ENCODE peak calls at places on chromosome 9, in seven cellular contexts. N is cardiac muscle cell; E is NCI-H2171 treated with DMSO at 0.1 percent for 48 hours; U is non-pigmented ciliary epithelial cell; T is IMR-90; R is CD8-positive, alpha-beta memory T cell; M is T47D. Z is an unnamed sample.

GRCh38 chr9:114359801-114360200 is 28.0 kb downstream of the AKNA start:
- DNase-seq in E (no peak), N (no peak), R (no peak), M (no peak), T (no peak), U (no peak), Z (no peak)

GRCh38 chr9:581673-582497 is 259.6 kb upstream of the DMRT1 start:
- DNase-seq in E (no peak), M (peak; percentile 22), N (peak; percentile 16), U (no peak), T (no peak), R (no peak), Z (no peak)

GRCh38 chr9:15277400-15278137 is 29.4 kb downstream of the TTC39B start:
- DNase-seq in E (peak; percentile 7), M (no peak), U (no peak), T (peak; percentile 25), R (no peak), N (no peak), Z (no peak)

GRCh38 chr9:129309041-129309430 is 131.0 kb upstream of the IER5L start:
- DNase-seq in R (no peak), N (no peak), M (no peak), U (no peak), T (no peak), E (no peak), Z (no peak)

GRCh38 chr9:135512241-135512603 is 9.0 kb upstream of the LCN1 start:
- DNase-seq in T (no peak), E (no peak), M (no peak), U (no peak), N (no peak), R (no peak), Z (no peak)

GRCh38 chr9:115117999-115118470 is at the start of gene TNC:
- DNase-seq in U (no peak), M (no peak), R (no peak), E (peak; percentile 82), T (peak; percentile 92), N (peak; percentile 65), Z (no peak)

GRCh38 chr9:91905958-91906585 is 44.0 kb downstream of the ROR2 start:
- DNase-seq in N (peak; percentile 34), M (peak; percentile 49), U (no peak), R (peak; percentile 35), T (no peak), E (no peak), Z (no peak)

GRCh38 chr9:110049699-110050450 is 158.1 kb downstream of the C9orf152 start:
- DNase-seq in M (peak; percentile 21), U (no peak), R (no peak), N (peak; percentile 44), T (no peak), E (peak; percentile 35), Z (no peak)

GRCh38 chr9:99873531-99873930 is 32.9 kb upstream of the STX17 start:
- DNase-seq in R (no peak), M (no peak), N (no peak), T (peak; percentile 85), E (no peak), U (peak; percentile 63), Z (peak; percentile 32)

GRCh38 chr9:86636614-86637013 is 282.4 kb upstream of the TUT7 start:
- DNase-seq in U (no peak), T (no peak), R (no peak), E (no peak), N (peak; percentile 75), M (no peak), Z (no peak)

GRCh38 chr9:26669641-26670040 is 223.0 kb downstream of the CAAP1 start:
- DNase-seq in R (no peak), U (no peak), M (no peak), T (no peak), N (no peak), E (no peak), Z (no peak)

GRCh38 chr9:133977421-133978201 is 14.5 kb downstream of the VAV2 start:
- DNase-seq in M (no peak), T (no peak), R (no peak), E (no peak), U (no peak), N (no peak), Z (no peak)

GRCh38 chr9:93094294-93095204 is 1.5 kb upstream of the CARD19 start:
- DNase-seq in N (peak; percentile 28), M (no peak), U (no peak), E (no peak), T (no peak), R (no peak), Z (no peak)

GRCh38 chr9:32472344-32472743 is 53.7 kb downstream of the RIGI start:
- DNase-seq in M (no peak), U (no peak), R (no peak), E (no peak), T (no peak), N (no peak), Z (no peak)

GRCh38 chr9:113616716-113617496 is 153.4 kb downstream of the RGS3 start:
- DNase-seq in R (no peak), T (no peak), U (no peak), N (no peak), M (no peak), E (no peak), Z (no peak)

GRCh38 chr9:137095664-137096517 is 9.1 kb downstream of the MAN1B1 start:
- DNase-seq in M (no peak), T (no peak), N (no peak), E (peak; percentile 71), U (no peak), R (peak; percentile 80), Z (no peak)

GRCh38 chr9:130118841-130119520 is 53.2 kb upstream of the NCS1 start:
- DNase-seq in U (no peak), T (peak; percentile 60), N (no peak), E (peak; percentile 100), R (no peak), M (no peak), Z (no peak)

GRCh38 chr9:116646661-116647514 is 40.2 kb upstream of the TRIM32 start:
- DNase-seq in E (peak; percentile 44), R (no peak), M (peak; percentile 35), T (peak; percentile 61), U (no peak), N (peak; percentile 45), Z (peak; percentile 14)

GRCh38 chr9:108022246-108022935 is 532.8 kb upstream of the KLF4 start:
- DNase-seq in N (no peak), U (no peak), E (no peak), M (no peak), R (no peak), T (no peak), Z (no peak)

GRCh38 chr9:36470891-36471290 is 70.8 kb upstream of the RNF38 start:
- DNase-seq in N (no peak), E (no peak), U (no peak), R (peak; percentile 58), T (peak; percentile 71), M (no peak), Z (no peak)

GRCh38 chr9:110214090-110214489 is 6.1 kb upstream of the C9orf152 start:
- DNase-seq in T (peak; percentile 30), U (no peak), E (no peak), R (no peak), N (no peak), M (no peak), Z (no peak)

GRCh38 chr9:128916204-128916603 is 4.6 kb upstream of the PHYHD1 start:
- DNase-seq in N (no peak), E (no peak), T (no peak), M (no peak), U (no peak), R (no peak), Z (no peak)

GRCh38 chr9:92564479-92564878 is 28.7 kb upstream of the ECM2 start:
- DNase-seq in R (no peak), E (peak; percentile 84), T (peak; percentile 73), M (no peak), N (no peak), U (peak; percentile 17), Z (no peak)

GRCh38 chr9:104863180-104863883 is 64.6 kb downstream of the ABCA1 start:
- DNase-seq in N (peak; percentile 68), M (peak; percentile 98), R (peak; percentile 13), E (peak; percentile 84), U (peak; percentile 63), T (peak; percentile 93), Z (peak; percentile 74)

GRCh38 chr9:128004011-128004604 is 23.3 kb upstream of the EEIG1 start:
- DNase-seq in R (no peak), U (no peak), N (no peak), M (no peak), T (no peak), E (no peak), Z (no peak)